ENCODE peak calls at places on chromosome 1, in five cellular contexts. One of them, this sample, is unnamed.

GRCh38 chr1:68276448-68276847 is 44.1 kb upstream of the WLS start:
- DNase-seq in choroid plexus epithelial cell: no peak
- DNase-seq in ELR: no peak
- DNase-seq in DMS153: no peak
- DNase-seq in COR-L47: no peak
- DNase-seq in this sample: no peak

GRCh38 chr1:54557956-54558355 is 9.9 kb downstream of the ACOT11 start:
- DNase-seq in choroid plexus epithelial cell: no peak
- DNase-seq in ELR: no peak
- DNase-seq in DMS153: no peak
- DNase-seq in COR-L47: no peak
- DNase-seq in this sample: no peak

GRCh38 chr1:232982238-232982944 is 32.0 kb downstream of the NTPCR start:
- DNase-seq in choroid plexus epithelial cell: peak; percentile 47
- DNase-seq in ELR: peak; percentile 83
- DNase-seq in DMS153: no peak
- DNase-seq in COR-L47: no peak
- DNase-seq in this sample: no peak

GRCh38 chr1:170265234-170265633 is 119.5 kb downstream of the NTMT2 start:
- DNase-seq in choroid plexus epithelial cell: no peak
- DNase-seq in ELR: no peak
- DNase-seq in DMS153: no peak
- DNase-seq in COR-L47: no peak
- DNase-seq in this sample: no peak

GRCh38 chr1:171869097-171869496 is 27.8 kb downstream of the DNM3 start:
- DNase-seq in choroid plexus epithelial cell: peak; percentile 4
- DNase-seq in ELR: no peak
- DNase-seq in DMS153: no peak
- DNase-seq in COR-L47: peak; percentile 19
- DNase-seq in this sample: no peak

GRCh38 chr1:66464356-66464755 is 69.6 kb upstream of the SGIP1 start:
- DNase-seq in choroid plexus epithelial cell: no peak
- DNase-seq in ELR: peak; percentile 15
- DNase-seq in DMS153: no peak
- DNase-seq in COR-L47: no peak
- DNase-seq in this sample: no peak

GRCh38 chr1:234437423-234438171 is 41.4 kb downstream of the TARBP1 start:
- DNase-seq in choroid plexus epithelial cell: peak; percentile 3
- DNase-seq in ELR: peak; percentile 7
- DNase-seq in DMS153: no peak
- DNase-seq in COR-L47: no peak
- DNase-seq in this sample: no peak

GRCh38 chr1:180911640-180912161 is 996 bp upstream of the KIAA1614 start:
- DNase-seq in choroid plexus epithelial cell: peak; percentile 25
- DNase-seq in ELR: peak; percentile 55
- DNase-seq in DMS153: no peak
- DNase-seq in COR-L47: no peak
- DNase-seq in this sample: no peak

GRCh38 chr1:236502972-236503639 is 20.7 kb upstream of the LGALS8 start:
- DNase-seq in choroid plexus epithelial cell: peak; percentile 92
- DNase-seq in ELR: peak; percentile 87
- DNase-seq in DMS153: no peak
- DNase-seq in COR-L47: peak; percentile 33
- DNase-seq in this sample: no peak

GRCh38 chr1:4108341-4108740 is 208.3 kb upstream of the C1orf174 start:
- DNase-seq in choroid plexus epithelial cell: no peak
- DNase-seq in ELR: no peak
- DNase-seq in DMS153: no peak
- DNase-seq in COR-L47: no peak
- DNase-seq in this sample: no peak

This sample was measured in naive thymus-derived CD8-positive, alpha-beta T cell.